ENCODE peak calls at places on chromosomes 13 and 19, in six cellular contexts. G is retinal pigment epithelial cell, O is foreskin keratinocyte, L is lung, T is GM12864, I is cardiac muscle cell. Q is an unnamed sample.

GRCh38 chr13:113783966-113784644 is 25.1 kb downstream of the TMEM255B start:
- DNase-seq in O (no peak), I (no peak), L (no peak), G (no peak), T (no peak), Q (no peak)

GRCh38 chr19:35249146-35249847 is 495 bp downstream of the LSR start:
- DNase-seq in T (no peak), I (no peak), G (no peak), L (peak), O (peak), Q (peak)

GRCh38 chr19:28403698-28404099 is 809.3 kb downstream of the UQCRFS1 start:
- DNase-seq in O (no peak), I (no peak), L (no peak), G (no peak), T (no peak), Q (no peak)

GRCh38 chr13:103188688-103189326 is 122.6 kb upstream of the SLC10A2 start:
- DNase-seq in T (no peak), G (no peak), O (peak), I (peak), L (no peak), Q (no peak)

GRCh38 chr13:27425151-27425917 is 915 bp downstream of the GTF3A start:
- DNase-seq in L (no peak), I (peak), O (no peak), G (no peak), T (no peak), Q (no peak)

GRCh38 chr13:61833228-61833627 is 417.6 kb upstream of the PCDH20 start:
- DNase-seq in T (no peak), O (no peak), L (no peak), G (no peak), I (no peak), Q (no peak)

GRCh38 chr13:84352946-84353345 is 470.7 kb upstream of the SLITRK1 start:
- DNase-seq in T (no peak), I (no peak), L (no peak), O (no peak), G (peak), Q (no peak)

GRCh38 chr13:102677122-102677521 is 17.7 kb downstream of the METTL21C start:
- DNase-seq in G (no peak), L (no peak), T (no peak), O (no peak), I (no peak), Q (no peak)

GRCh38 chr13:32846020-32846451 is 170.2 kb upstream of the KL start:
- DNase-seq in I (no peak), T (no peak), G (no peak), L (no peak), O (no peak), Q (no peak)

GRCh38 chr13:66222127-66222526 is 1008.0 kb downstream of the PCDH9 start:
- DNase-seq in L (no peak), I (no peak), T (no peak), G (no peak), O (no peak), Q (no peak)

GRCh38 chr19:38635483-38636399 is 11.7 kb upstream of the ACTN4 start:
- DNase-seq in O (no peak), G (no peak), T (no peak), I (no peak), L (no peak), Q (no peak)

GRCh38 chr19:10009714-10010224 is 535 bp downstream of the COL5A3 start:
- DNase-seq in G (no peak), T (no peak), I (no peak), L (no peak), O (no peak), Q (no peak)

GRCh38 chr13:97849305-97849704 is 104.2 kb upstream of the IPO5 start:
- DNase-seq in T (peak), O (peak), G (peak), I (peak), L (no peak), Q (peak)

GRCh38 chr19:7215176-7215575 is 79.0 kb downstream of the INSR start:
- DNase-seq in O (no peak), T (no peak), L (no peak), G (no peak), I (no peak), Q (no peak)

GRCh38 chr13:74061939-74062595 is 72.1 kb downstream of the KLF12 start:
- DNase-seq in I (peak), G (no peak), O (no peak), T (peak), L (no peak), Q (peak)

GRCh38 chr13:103883152-103883551 is 816.9 kb upstream of the SLC10A2 start:
- DNase-seq in I (peak), O (peak), L (peak), T (no peak), G (peak), Q (no peak)

GRCh38 chr19:39014037-39014436 is 18.3 kb downstream of the FBXO27 start:
- DNase-seq in I (no peak), L (no peak), T (no peak), G (no peak), O (no peak), Q (no peak)

GRCh38 chr19:30593975-30594925 is 222.1 kb downstream of the ZNF536 start:
- DNase-seq in L (no peak), G (no peak), O (no peak), I (no peak), T (no peak), Q (no peak)

GRCh38 chr13:72536668-72537399 is 190.6 kb downstream of the MZT1 start:
- DNase-seq in O (no peak), L (no peak), G (no peak), T (no peak), I (peak), Q (no peak)

GRCh38 chr13:50224534-50224933 is 209.3 kb downstream of the KCNRG start:
- DNase-seq in L (no peak), O (peak), T (peak), I (peak), G (no peak), Q (peak)

GRCh38 chr19:58361900-58362271 is 665 bp downstream of the ZNF497 start:
- DNase-seq in O (no peak), I (peak), G (no peak), T (no peak), L (peak), Q (peak)

GRCh38 chr19:32558607-32559228 is 22.3 kb upstream of the PDCD5 start:
- DNase-seq in O (no peak), I (no peak), L (no peak), G (no peak), T (no peak), Q (no peak)

GRCh38 chr13:91185294-91185863 is 162.1 kb upstream of the MIR17HG start:
- DNase-seq in I (peak), O (peak), T (no peak), G (peak), L (no peak), Q (no peak)

GRCh38 chr19:29525901-29526729 is at the start of gene VSTM2B:
- DNase-seq in T (no peak), I (no peak), O (no peak), G (no peak), L (no peak), Q (no peak)

GRCh38 chr19:17376935-17377600 is at the start of gene PLVAP:
- DNase-seq in T (no peak), G (no peak), L (no peak), I (no peak), O (no peak), Q (no peak)

GRCh38 chr19:6452899-6453298 is 6.7 kb downstream of the SLC25A23 start:
- DNase-seq in L (no peak), O (no peak), T (no peak), I (no peak), G (no peak), Q (no peak)

GRCh38 chr19:36009220-36009619 is 607 bp upstream of the SYNE4 start:
- DNase-seq in T (no peak), O (no peak), L (peak), G (peak), I (peak), Q (peak)

GRCh38 chr19:53867225-53868090 is at the start of gene MYADM:
- DNase-seq in G (peak), T (peak), I (peak), O (peak), L (peak), Q (peak)

GRCh38 chr13:100394005-100394695 is 194.4 kb downstream of the GGACT start:
- DNase-seq in L (no peak), T (peak), G (no peak), O (no peak), I (peak), Q (peak)

GRCh38 chr13:30862707-30863106 is 43.4 kb upstream of the MEDAG start:
- DNase-seq in O (no peak), I (peak), T (no peak), L (no peak), G (no peak), Q (no peak)

GRCh38 chr19:2426661-2427322 is 594 bp downstream of the TIMM13 start:
- DNase-seq in G (no peak), L (no peak), O (peak), I (peak), T (no peak), Q (peak)

GRCh38 chr19:3073159-3073563 is 10.9 kb upstream of the TLE5 start:
- DNase-seq in O (peak), G (peak), I (peak), T (no peak), L (no peak), Q (no peak)

GRCh38 chr13:113049521-113049941 is 56.1 kb upstream of the F7 start:
- DNase-seq in G (no peak), I (no peak), O (no peak), T (no peak), L (no peak), Q (no peak)

GRCh38 chr19:34237283-34237682 is 17.1 kb upstream of the GARRE1 start:
- DNase-seq in T (no peak), L (no peak), G (no peak), O (no peak), I (no peak), Q (no peak)
- TF ChIP-seq CTCF in T (no peak), L (no peak), G (no peak), O (no peak), I (no peak), Q (no peak)

DNA sequence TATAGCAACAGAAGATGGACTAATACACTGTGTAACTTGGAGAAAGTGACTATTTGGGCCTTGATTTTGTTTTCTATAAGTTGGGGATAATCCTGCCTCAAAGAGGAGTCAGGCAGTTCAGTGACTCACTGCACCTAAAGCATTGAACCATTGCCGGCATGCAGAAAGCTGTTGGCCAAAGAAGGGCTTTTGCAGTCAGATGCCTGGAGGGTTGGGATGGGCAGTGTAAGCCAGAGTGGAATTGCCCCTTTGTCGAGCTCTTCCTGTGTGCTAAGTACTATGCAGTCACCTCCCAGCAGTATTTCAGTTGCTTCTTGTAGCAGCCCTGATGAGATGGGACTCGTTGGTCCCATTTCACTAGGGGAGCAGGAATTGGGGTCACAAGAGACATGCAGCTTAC is 11.1 kb downstream of the ZNF473 start:
- DNase-seq in T (no peak), O (peak), L (no peak), G (no peak), I (no peak), Q (no peak)
- TF ChIP-seq CTCF in T (no peak), O (no peak), L (no peak), G (no peak), I (no peak), Q (no peak)

DNA sequence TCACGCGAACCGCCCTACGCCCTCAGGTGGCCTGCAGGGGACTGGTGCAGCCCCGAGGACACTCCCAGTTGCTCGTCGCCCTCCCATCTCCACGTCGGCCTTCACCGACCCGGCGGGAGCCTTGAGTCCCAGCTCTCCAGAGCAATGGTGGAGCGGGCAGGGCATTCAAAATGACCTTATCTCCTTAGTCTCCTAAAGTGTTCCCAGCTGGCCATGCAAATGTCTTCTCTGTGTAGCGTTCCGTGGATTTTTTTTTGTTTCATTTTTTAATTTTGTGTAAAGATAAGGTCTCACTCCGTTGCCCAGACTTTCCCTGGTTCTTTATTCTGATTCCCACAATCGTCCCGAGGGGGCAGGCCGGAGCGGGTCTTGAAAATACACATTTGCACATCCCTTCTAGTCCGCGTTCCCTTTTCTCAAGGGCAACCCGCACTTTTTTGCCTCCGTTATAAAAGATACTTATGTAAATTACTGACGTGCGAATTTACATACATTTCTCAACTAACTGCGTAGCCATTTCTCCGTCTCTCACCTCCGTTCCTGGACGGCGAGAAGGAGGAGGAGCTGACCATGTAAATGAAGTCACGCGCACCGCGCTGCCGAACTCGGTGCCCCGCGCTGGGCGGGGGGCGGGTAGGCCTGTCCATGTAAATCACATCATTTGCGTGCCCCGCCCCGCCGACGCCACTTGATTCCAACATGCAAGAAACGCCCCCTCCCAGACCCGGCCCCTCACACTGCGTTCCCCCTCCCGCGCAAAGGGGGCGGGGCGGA is 581 bp upstream of the EGLN2 start:
- DNase-seq in T (peak), O (peak), G (peak), I (peak), L (peak), Q (peak)
- TF ChIP-seq CTCF in T (peak), O (peak), G (peak), I (peak), L (no peak), Q (peak)

GRCh38 chr13:95301135-95301946 is at the start of gene ABCC4:
- DNase-seq in T (no peak), I (peak), O (peak), L (peak), G (no peak), Q (peak)

GRCh38 chr13:95301947-95302386 is 716 bp upstream of the ABCC4 start:
- DNase-seq in I (peak), O (no peak), G (no peak), L (no peak), T (no peak), Q (no peak)

GRCh38 chr13:95298971-95299627 is 2.2 kb downstream of the ABCC4 start:
- DNase-seq in L (no peak), I (peak), G (no peak), O (peak), T (no peak), Q (peak)

GRCh38 chr13:95298169-95298940 is 2.9 kb downstream of the ABCC4 start:
- DNase-seq in I (no peak), T (no peak), L (peak), O (no peak), G (no peak), Q (no peak)

DNA sequence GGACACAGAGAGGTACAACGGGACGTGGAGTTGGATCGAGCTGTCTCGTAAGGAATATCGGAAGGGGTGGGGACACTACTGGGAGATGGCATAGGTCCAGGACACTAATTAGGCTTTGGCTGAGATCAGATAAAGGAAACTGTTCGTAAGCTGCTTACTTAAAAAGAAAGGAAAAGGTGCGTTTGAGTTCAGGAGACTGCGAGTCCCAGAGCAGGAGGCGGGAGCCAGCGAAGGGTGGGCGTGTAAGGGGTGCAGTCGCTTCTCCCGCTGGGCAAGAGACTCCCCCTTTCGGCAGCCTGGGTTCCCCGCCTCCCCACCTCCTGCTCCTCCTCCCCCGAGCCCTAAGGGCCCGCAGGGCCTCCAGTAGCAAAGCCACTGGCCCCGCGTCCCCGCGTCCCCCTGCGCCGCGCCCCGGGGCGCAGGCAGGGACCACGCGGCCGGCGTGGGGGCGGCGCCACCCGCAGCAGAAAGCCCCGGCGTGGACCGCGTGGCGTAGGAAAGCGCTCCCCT is 571 bp downstream of the ABCC4 start:
- DNase-seq in O (peak), T (no peak), L (peak), G (no peak), I (peak), Q (peak)
- TF ChIP-seq CTCF in O (peak), T (peak), L (no peak), G (peak), I (peak), Q (peak)

GRCh38 chr19:46945668-46946067 is 74.0 kb upstream of the NPAS1 start:
- DNase-seq in O (no peak), T (no peak), G (no peak), L (no peak), I (peak), Q (no peak)

GRCh38 chr19:46944918-46945628 is 74.6 kb upstream of the NPAS1 start:
- DNase-seq in G (no peak), T (no peak), I (peak), O (no peak), L (peak), Q (no peak)

GRCh38 chr19:46943150-46943946 is 76.3 kb upstream of the NPAS1 start:
- DNase-seq in I (no peak), O (no peak), L (no peak), G (no peak), T (no peak), Q (no peak)

GRCh38 chr19:46946090-46946489 is 73.5 kb upstream of the NPAS1 start:
- DNase-seq in O (no peak), I (no peak), T (no peak), G (no peak), L (no peak), Q (no peak)

GRCh38 chr19:46944123-46944718 is 75.4 kb upstream of the NPAS1 start:
- DNase-seq in O (no peak), I (no peak), T (no peak), L (no peak), G (no peak), Q (no peak)
- TF ChIP-seq CTCF in O (no peak), I (no peak), T (no peak), L (no peak), G (no peak), Q (no peak)

GRCh38 chr19:1220452-1221037 is 15.0 kb downstream of the STK11 start:
- DNase-seq in G (no peak), L (no peak), T (no peak), I (no peak), O (no peak), Q (no peak)
- TF ChIP-seq CTCF in G (no peak), L (no peak), T (peak), I (peak), O (peak), Q (no peak)

GRCh38 chr19:14440049-14440448 is 6.9 kb downstream of the PKN1 start:
- DNase-seq in L (peak), I (no peak), G (no peak), T (peak), O (no peak), Q (peak)
- TF ChIP-seq CTCF in L (no peak), I (no peak), G (no peak), T (no peak), O (no peak), Q (no peak)

GRCh38 chr13:110965755-110966134 is 50.9 kb upstream of the ANKRD10 start:
- DNase-seq in I (no peak), L (no peak), O (no peak), T (no peak), G (no peak), Q (no peak)

GRCh38 chr13:110961959-110962358 is 47.1 kb upstream of the ANKRD10 start:
- DNase-seq in G (no peak), I (no peak), O (no peak), L (no peak), T (no peak), Q (no peak)

GRCh38 chr13:110963554-110963970 is 48.7 kb upstream of the ANKRD10 start:
- DNase-seq in G (no peak), I (no peak), L (no peak), T (no peak), O (no peak), Q (no peak)

GRCh38 chr13:110964229-110965037 is 49.6 kb upstream of the ANKRD10 start:
- DNase-seq in O (no peak), I (no peak), G (no peak), T (no peak), L (no peak), Q (no peak)

DNA sequence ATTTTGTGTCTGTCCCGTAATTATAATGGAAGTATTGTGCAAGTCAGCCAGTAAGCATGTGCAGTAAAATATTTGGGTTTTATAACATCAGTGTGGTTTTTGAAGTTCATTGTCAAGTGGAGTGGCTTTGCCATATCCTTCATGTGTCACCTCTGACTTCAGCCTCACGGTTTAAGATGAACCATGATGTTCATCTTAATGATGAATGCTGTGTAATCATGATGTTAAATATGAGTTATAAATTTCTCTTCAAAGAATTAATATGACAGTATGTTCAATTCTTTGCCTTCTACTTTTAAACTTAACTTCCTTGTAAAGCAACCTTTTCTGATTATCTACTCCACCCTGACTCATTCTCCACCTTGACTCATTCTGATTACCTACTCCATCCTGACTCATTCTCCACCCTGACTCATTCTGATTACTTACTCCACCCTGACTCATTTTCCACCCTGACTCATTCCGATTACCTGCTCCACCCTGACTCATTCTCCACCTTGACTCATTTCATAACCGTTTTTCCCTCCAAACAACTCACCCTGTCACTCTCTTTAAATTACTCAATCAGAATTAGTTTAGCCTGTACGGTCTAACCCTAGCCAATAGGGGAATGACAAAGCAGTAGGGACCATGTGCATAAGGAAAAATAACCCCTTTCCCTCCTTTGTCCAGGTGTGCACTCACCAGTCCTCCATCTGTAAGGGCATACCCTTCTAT is 50.3 kb upstream of the ANKRD10 start:
- DNase-seq in T (peak), L (no peak), I (peak), O (peak), G (peak), Q (no peak)
- TF ChIP-seq CTCF in T (no peak), L (no peak), I (no peak), O (no peak), G (no peak), Q (no peak)

Q was measured in GM13977.